ENCODE peak calls at places on chromosomes 6 and 20, in five cellular contexts. One of them, this sample, is unnamed.

GRCh38 chr6:116158641-116159040 is 32.7 kb upstream of the COL10A1 start:
- DNase-seq in mucosa of descending colon: no peak
- DNase-seq in Kasumi-1: no peak
- DNase-seq in GDM1: no peak
- DNase-seq in HT-29: no peak
- DNase-seq in this sample: no peak

GRCh38 chr6:109498049-109498448 is 15.0 kb upstream of the ZBTB24 start:
- DNase-seq in mucosa of descending colon: no peak
- DNase-seq in Kasumi-1: no peak
- DNase-seq in GDM1: no peak
- DNase-seq in HT-29: no peak
- DNase-seq in this sample: no peak

GRCh38 chr6:159169193-159169555 is at the start of gene FNDC1:
- DNase-seq in mucosa of descending colon: no peak
- DNase-seq in Kasumi-1: peak; percentile 40
- DNase-seq in GDM1: no peak
- DNase-seq in HT-29: no peak
- DNase-seq in this sample: no peak

GRCh38 chr20:61370841-61371303 is 118.8 kb downstream of the CDH4 start:
- DNase-seq in mucosa of descending colon: no peak
- DNase-seq in Kasumi-1: no peak
- DNase-seq in GDM1: no peak
- DNase-seq in HT-29: no peak
- DNase-seq in this sample: peak; percentile 9

GRCh38 chr20:16922834-16923233 is 174.7 kb downstream of the OTOR start:
- DNase-seq in mucosa of descending colon: no peak
- DNase-seq in Kasumi-1: no peak
- DNase-seq in GDM1: no peak
- DNase-seq in HT-29: no peak
- DNase-seq in this sample: no peak

GRCh38 chr6:97586344-97586743 is 303.3 kb upstream of the MMS22L start:
- DNase-seq in mucosa of descending colon: no peak
- DNase-seq in Kasumi-1: peak; percentile 14
- DNase-seq in GDM1: no peak
- DNase-seq in HT-29: peak; percentile 7
- DNase-seq in this sample: peak; percentile 7

GRCh38 chr6:159978291-159979135 is 9.6 kb downstream of the IGF2R start:
- DNase-seq in mucosa of descending colon: no peak
- DNase-seq in Kasumi-1: no peak
- DNase-seq in GDM1: no peak
- DNase-seq in HT-29: peak; percentile 13
- DNase-seq in this sample: no peak

GRCh38 chr20:56400001-56400640 is 7.7 kb downstream of the CSTF1 start:
- DNase-seq in mucosa of descending colon: no peak
- DNase-seq in Kasumi-1: peak; percentile 79
- DNase-seq in GDM1: peak; percentile 55
- DNase-seq in HT-29: peak; percentile 91
- DNase-seq in this sample: peak; percentile 45

GRCh38 chr20:1255675-1256074 is 10.4 kb upstream of the SNPH start:
- DNase-seq in mucosa of descending colon: no peak
- DNase-seq in Kasumi-1: no peak
- DNase-seq in GDM1: no peak
- DNase-seq in HT-29: no peak
- DNase-seq in this sample: no peak

GRCh38 chr20:60363698-60364097 is 405.5 kb downstream of the CDH26 start:
- DNase-seq in mucosa of descending colon: no peak
- DNase-seq in Kasumi-1: no peak
- DNase-seq in GDM1: no peak
- DNase-seq in HT-29: no peak
- DNase-seq in this sample: no peak

GRCh38 chr20:22408521-22409402 is 175.6 kb downstream of the FOXA2 start:
- DNase-seq in mucosa of descending colon: no peak
- DNase-seq in Kasumi-1: no peak
- DNase-seq in GDM1: no peak
- DNase-seq in HT-29: no peak
- DNase-seq in this sample: no peak

GRCh38 chr6:133512410-133513016 is 271.4 kb downstream of the EYA4 start:
- DNase-seq in mucosa of descending colon: no peak
- DNase-seq in Kasumi-1: peak; percentile 56
- DNase-seq in GDM1: no peak
- DNase-seq in HT-29: peak; percentile 78
- DNase-seq in this sample: peak; percentile 52